ENCODE peak calls at places on chromosomes 1 and 21, in four cellular contexts. V, K, P and H are unnamed samples.

GRCh38 chr1:66371233-66372005 is 162.5 kb upstream of the SGIP1 start:
- DNase-seq in P (no peak), K (no peak), V (no peak), H (no peak)

GRCh38 chr1:186236921-186237320 is 138.1 kb downstream of the TPR start:
- DNase-seq in P (peak; percentile 80), V (no peak), K (no peak), H (no peak)

GRCh38 chr1:172533511-172534116 is 664 bp downstream of the SUCO start:
- DNase-seq in K (peak; percentile 62), P (peak; percentile 47), V (peak; percentile 41), H (no peak)

GRCh38 chr1:96388421-96389310 is 332.9 kb upstream of the PTBP2 start:
- DNase-seq in V (no peak), K (no peak), P (no peak), H (no peak)

GRCh38 chr21:25506887-25507286 is 100.4 kb downstream of the MRPL39 start:
- DNase-seq in V (no peak), P (peak; percentile 57), K (no peak), H (no peak)

GRCh38 chr1:201782353-201782752 is 46.6 kb upstream of the IPO9 start:
- DNase-seq in K (no peak), V (no peak), P (no peak), H (no peak)

GRCh38 chr1:181849071-181849470 is 212.4 kb downstream of the ZNF648 start:
- DNase-seq in K (no peak), P (no peak), V (no peak), H (no peak)

GRCh38 chr1:46298387-46298786 is 5.0 kb downstream of the LRRC41 start:
- DNase-seq in K (no peak), V (no peak), P (no peak), H (no peak)

GRCh38 chr1:33235521-33235920 is 20.8 kb upstream of the ZNF362 start:
- DNase-seq in K (no peak), P (no peak), V (no peak), H (no peak)

GRCh38 chr1:10692401-10693021 is 103.9 kb downstream of the CASZ1 start:
- DNase-seq in K (peak; percentile 81), V (peak; percentile 87), P (peak; percentile 38), H (peak; percentile 82)

GRCh38 chr21:30434033-30434631 is 4.1 kb downstream of the KRTAP13-4 start:
- DNase-seq in K (no peak), P (peak; percentile 21), V (peak; percentile 18), H (no peak)

GRCh38 chr21:32314806-32315205 is 16.2 kb downstream of the MRAP start:
- DNase-seq in K (no peak), V (no peak), P (no peak), H (no peak)

GRCh38 chr1:114597949-114598348 is 16.5 kb upstream of the BCAS2 start:
- DNase-seq in K (no peak), V (no peak), P (no peak), H (no peak)

GRCh38 chr1:224996266-224996665 is 66.8 kb downstream of the DNAH14 start:
- DNase-seq in P (no peak), V (no peak), K (no peak), H (no peak)

GRCh38 chr1:115319706-115320105 is 18.3 kb downstream of the NGF start:
- DNase-seq in P (no peak), V (no peak), K (no peak), H (no peak)

GRCh38 chr1:85550784-85551516 is 29.6 kb upstream of the CCN1 start:
- DNase-seq in K (no peak), P (no peak), V (no peak), H (no peak)

GRCh38 chr1:100354971-100355394 is 2.7 kb downstream of the CDC14A start:
- DNase-seq in V (peak; percentile 19), K (no peak), P (peak; percentile 66), H (no peak)

DNA sequence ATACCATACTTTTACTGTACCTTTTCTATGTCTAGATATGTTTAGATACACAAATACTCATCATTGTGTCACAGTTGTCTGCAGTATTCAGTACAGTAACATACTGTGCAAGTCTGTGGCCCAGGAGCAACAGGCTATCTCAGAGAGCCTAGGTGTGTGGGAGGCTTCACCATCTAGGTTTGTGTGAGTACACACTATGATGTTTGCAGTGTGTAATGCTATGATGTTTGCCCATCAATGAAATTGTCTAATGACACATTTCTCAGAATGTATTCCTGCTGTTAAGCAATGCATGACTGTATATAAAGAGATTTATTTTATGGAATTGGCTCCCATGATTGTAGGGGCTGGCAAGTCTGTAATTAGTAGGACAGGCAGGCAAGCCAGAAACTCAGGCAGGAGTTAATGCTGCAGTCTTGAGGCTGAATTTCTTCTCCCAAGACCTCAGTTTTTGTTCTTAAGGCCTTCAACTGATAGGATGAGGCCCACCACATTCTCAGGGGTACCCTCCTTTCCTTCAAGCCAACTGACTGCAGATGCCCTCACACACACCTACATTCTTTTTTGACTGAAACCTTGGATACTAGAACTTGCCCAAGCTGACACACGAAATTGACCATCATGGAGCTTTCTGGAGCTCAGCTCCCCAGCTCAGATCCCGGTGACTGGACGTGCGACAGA is 7.7 kb upstream of the AGTRAP start:
- DNase-seq in P (no peak), K (no peak), V (no peak), H (no peak)
- TF ChIP-seq CTCF in P (no peak), K (no peak), V (no peak), H (no peak)

DNA sequence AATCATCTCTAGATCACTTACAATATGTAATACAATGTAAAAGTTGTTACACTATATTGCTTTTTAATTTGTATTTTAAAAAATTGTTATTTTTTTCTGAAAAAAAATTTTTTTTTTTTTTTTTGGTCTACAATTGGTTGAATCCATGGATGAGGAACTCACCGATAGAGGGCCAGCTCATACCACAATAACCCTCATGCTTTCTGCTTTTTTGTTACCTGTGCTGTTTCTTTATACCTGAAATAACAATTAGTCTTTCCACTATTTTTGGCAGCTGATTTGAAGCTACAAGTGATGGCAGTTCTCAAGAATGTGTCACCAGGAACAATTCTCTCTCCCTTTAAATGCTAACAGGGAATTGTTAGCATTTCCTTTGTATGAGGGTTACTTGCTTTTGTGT is 12.0 kb downstream of the SMG7 start:
- DNase-seq in K (no peak), P (no peak), V (no peak), H (no peak)
- TF ChIP-seq CTCF in K (peak; percentile 19), P (peak; percentile 12), V (no peak), H (no peak)

DNA sequence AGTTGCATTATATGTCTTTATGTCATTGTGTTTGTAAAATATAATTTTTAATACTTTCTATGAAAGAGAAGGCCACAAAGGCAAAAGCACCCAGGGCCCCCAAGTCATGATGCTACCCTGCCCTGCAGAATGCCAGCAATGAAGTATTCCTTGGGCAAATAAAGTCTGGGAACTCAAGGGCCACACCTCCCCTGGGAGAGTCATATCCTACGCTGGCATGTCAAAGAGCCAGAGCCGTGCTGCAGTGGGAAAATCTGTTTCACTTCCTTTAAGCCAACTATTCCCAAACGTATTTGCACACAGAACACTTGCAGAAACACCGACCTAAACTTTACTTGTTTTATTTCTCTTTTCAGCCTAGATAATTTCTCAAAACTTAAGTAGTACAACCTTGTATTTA is 98.4 kb upstream of the KAZN start:
- DNase-seq in V (peak; percentile 58), K (no peak), P (no peak), H (no peak)
- TF ChIP-seq CTCF in V (no peak), K (no peak), P (no peak), H (no peak)

DNA sequence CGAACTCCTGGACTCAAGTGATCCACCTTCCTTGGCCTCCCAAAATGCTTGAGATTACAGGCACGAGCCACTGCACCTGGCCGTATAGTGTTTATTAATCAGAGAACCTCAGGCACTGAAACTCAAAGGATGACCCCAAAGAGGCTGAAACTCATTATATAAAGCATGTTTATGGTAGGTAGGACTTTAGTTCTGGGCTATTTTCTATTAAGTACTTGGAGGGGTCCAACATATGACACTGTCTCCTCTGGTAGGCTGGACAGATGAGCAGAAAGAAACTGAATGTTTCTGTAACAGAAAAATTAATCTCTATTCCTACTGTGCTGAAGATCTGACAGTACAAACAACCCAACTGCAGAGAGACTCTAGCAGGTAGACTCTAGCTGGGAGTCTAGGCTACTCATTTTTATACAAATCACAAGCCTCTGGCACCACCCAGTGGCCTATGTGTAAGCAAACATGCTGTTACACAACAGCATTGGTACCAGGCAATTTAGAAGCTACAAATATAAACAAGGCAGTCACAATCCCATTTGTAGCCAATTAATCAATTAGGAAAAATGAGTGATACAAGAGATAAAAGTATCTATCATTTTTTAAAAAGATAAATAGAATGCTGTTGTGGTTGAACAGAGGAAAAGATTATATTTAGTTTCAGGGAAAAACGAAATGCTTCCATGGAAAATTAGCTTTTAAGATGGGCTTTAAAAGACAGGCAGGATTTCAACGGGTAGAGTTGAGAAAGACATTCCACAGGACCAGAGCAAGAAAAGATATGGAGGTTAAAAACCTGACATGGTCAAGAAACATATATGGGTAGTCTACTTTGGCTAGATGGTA is 10.4 kb downstream of the DCAF8 start:
- DNase-seq in P (peak; percentile 66), V (peak; percentile 75), K (peak; percentile 55), H (peak; percentile 66)
- TF ChIP-seq CTCF in P (peak; percentile 72), V (no peak), K (peak; percentile 85), H (peak; percentile 66)

GRCh38 chr1:15802234-15802965 is 5.0 kb downstream of the UQCRHL start:
- DNase-seq in K (no peak), P (no peak), V (no peak), H (no peak)

GRCh38 chr1:15799928-15800835 is 7.3 kb downstream of the UQCRHL start:
- DNase-seq in K (no peak), V (peak; percentile 92), P (peak; percentile 98), H (no peak)

GRCh38 chr1:15807121-15807520 is 328 bp downstream of the UQCRHL start:
- DNase-seq in V (no peak), P (no peak), K (no peak), H (no peak)

GRCh38 chr1:15804060-15804459 is 3.4 kb downstream of the UQCRHL start:
- DNase-seq in P (no peak), V (no peak), K (no peak), H (no peak)

DNA sequence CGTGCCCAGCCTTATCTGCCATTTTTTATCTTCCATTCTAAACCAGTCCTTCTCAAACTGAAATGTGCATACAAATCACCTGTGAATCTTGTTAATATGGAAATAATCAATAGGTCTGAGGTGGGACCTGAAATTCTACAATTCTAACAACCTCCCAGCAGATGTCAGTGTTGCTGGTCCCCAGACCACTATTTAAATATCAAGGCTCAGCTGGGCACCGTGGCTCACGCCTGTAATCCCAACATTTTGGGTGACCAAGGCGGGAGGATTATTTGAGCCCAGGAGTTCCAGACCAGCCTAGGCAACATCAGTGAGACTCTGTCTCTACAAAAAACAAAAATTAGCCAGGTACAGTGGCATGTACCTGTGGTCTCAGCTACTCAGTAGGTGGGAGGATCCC is 4.1 kb downstream of the UQCRHL start:
- DNase-seq in V (no peak), K (no peak), P (no peak), H (peak; percentile 60)
- TF ChIP-seq CTCF in V (no peak), K (peak; percentile 67), P (no peak), H (peak; percentile 61)

DNA sequence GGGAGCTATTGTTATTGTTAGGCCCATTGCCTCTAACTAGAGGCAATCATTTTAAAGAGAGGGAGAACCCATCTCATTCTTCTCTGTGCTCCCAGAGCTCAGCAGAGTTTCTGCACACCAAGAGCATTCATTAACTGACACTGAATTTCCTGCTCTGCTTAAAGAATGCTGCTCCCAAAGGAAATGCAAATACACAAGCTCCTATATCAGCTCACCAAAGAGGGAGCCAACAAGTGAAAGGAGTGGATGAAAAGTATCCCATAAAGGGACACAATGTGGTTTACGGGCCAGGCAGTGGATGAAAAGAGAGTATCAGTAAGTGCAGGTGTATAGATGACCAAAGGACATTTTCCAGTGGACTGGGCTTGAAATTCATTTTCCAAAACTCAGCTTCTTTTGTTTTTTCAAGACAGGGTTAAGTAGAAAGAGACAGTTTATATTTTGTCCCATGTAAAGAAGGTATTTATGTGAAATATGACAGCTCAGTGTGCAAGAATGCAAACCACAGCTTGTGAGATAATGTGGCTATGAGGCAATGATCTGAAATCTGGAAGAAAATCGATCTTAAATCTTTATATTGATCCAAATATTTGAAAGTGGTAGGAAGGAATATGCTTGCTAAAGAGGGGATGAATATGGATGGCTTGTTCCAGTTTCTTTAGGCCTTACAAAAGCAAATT is 207.7 kb upstream of the CAMK1G start:
- DNase-seq in V (no peak), P (no peak), K (no peak), H (no peak)
- TF ChIP-seq CTCF in V (no peak), P (no peak), K (no peak), H (no peak)